ENCODE peak calls at places on chromosomes 3 and 15, in eight cellular contexts. One of them, this sample, is unnamed.

GRCh38 chr3:102165367-102165766 is 269.4 kb upstream of the ZPLD1 start:
- DNase-seq in HCT116: no peak
- DNase-seq in natural killer cell: no peak
- DNase-seq in CD4-positive, alpha-beta T cell: no peak
- DNase-seq in neural crest cell: no peak
- DNase-seq in dorsolateral prefrontal cortex: no peak
- DNase-seq in tibial artery: no peak
- DNase-seq in BE2C: no peak
- DNase-seq in this sample: no peak

GRCh38 chr15:25859838-25860645 is 3.1 kb downstream of the ATP10A start:
- DNase-seq in tibial artery: peak; percentile 58
- DNase-seq in CD4-positive, alpha-beta T cell: peak; percentile 51
- DNase-seq in BE2C: no peak
- DNase-seq in neural crest cell: no peak
- DNase-seq in natural killer cell: peak; percentile 52
- DNase-seq in dorsolateral prefrontal cortex: no peak
- DNase-seq in HCT116: no peak
- DNase-seq in this sample: no peak

GRCh38 chr15:38129531-38130199 is 123.0 kb upstream of the SPRED1 start:
- DNase-seq in neural crest cell: peak; percentile 9
- DNase-seq in BE2C: no peak
- DNase-seq in dorsolateral prefrontal cortex: peak; percentile 65
- DNase-seq in tibial artery: peak; percentile 89
- DNase-seq in CD4-positive, alpha-beta T cell: no peak
- DNase-seq in natural killer cell: no peak
- DNase-seq in HCT116: no peak
- DNase-seq in this sample: no peak

GRCh38 chr15:78915341-78916087 is 29.3 kb downstream of the CTSH start:
- DNase-seq in natural killer cell: no peak
- DNase-seq in dorsolateral prefrontal cortex: no peak
- DNase-seq in neural crest cell: no peak
- DNase-seq in BE2C: no peak
- DNase-seq in CD4-positive, alpha-beta T cell: no peak
- DNase-seq in tibial artery: peak; percentile 75
- DNase-seq in HCT116: no peak
- DNase-seq in this sample: no peak

GRCh38 chr15:52678468-52679231 is 538 bp downstream of the ATOSA start:
- DNase-seq in natural killer cell: peak; percentile 65
- DNase-seq in BE2C: peak; percentile 62
- DNase-seq in CD4-positive, alpha-beta T cell: peak; percentile 57
- DNase-seq in neural crest cell: peak; percentile 60
- DNase-seq in tibial artery: peak; percentile 77
- DNase-seq in HCT116: no peak
- DNase-seq in dorsolateral prefrontal cortex: peak; percentile 71
- DNase-seq in this sample: peak; percentile 67

GRCh38 chr3:67384790-67385397 is 269.5 kb downstream of the SUCLG2 start:
- DNase-seq in tibial artery: no peak
- DNase-seq in natural killer cell: no peak
- DNase-seq in neural crest cell: peak; percentile 47
- DNase-seq in CD4-positive, alpha-beta T cell: peak; percentile 16
- DNase-seq in HCT116: peak; percentile 42
- DNase-seq in dorsolateral prefrontal cortex: peak; percentile 18
- DNase-seq in BE2C: peak; percentile 73
- DNase-seq in this sample: peak; percentile 83

GRCh38 chr3:190401943-190402342 is 14.0 kb downstream of the CLDN16 start:
- DNase-seq in tibial artery: no peak
- DNase-seq in BE2C: no peak
- DNase-seq in natural killer cell: no peak
- DNase-seq in HCT116: no peak
- DNase-seq in CD4-positive, alpha-beta T cell: no peak
- DNase-seq in neural crest cell: no peak
- DNase-seq in dorsolateral prefrontal cortex: no peak
- DNase-seq in this sample: no peak

GRCh38 chr3:136078421-136079364 is 113.2 kb downstream of the PPP2R3A start:
- DNase-seq in natural killer cell: no peak
- DNase-seq in neural crest cell: no peak
- DNase-seq in CD4-positive, alpha-beta T cell: no peak
- DNase-seq in HCT116: no peak
- DNase-seq in dorsolateral prefrontal cortex: no peak
- DNase-seq in BE2C: no peak
- DNase-seq in tibial artery: no peak
- DNase-seq in this sample: no peak

GRCh38 chr3:99686955-99687612 is 48.7 kb downstream of the COL8A1 start:
- DNase-seq in CD4-positive, alpha-beta T cell: no peak
- DNase-seq in dorsolateral prefrontal cortex: peak; percentile 21
- DNase-seq in HCT116: peak; percentile 51
- DNase-seq in tibial artery: peak; percentile 64
- DNase-seq in neural crest cell: peak; percentile 76
- DNase-seq in BE2C: peak; percentile 66
- DNase-seq in natural killer cell: no peak
- DNase-seq in this sample: peak; percentile 81

GRCh38 chr3:69712933-69713332 is 26.3 kb upstream of the MITF start:
- DNase-seq in BE2C: no peak
- DNase-seq in dorsolateral prefrontal cortex: no peak
- DNase-seq in HCT116: no peak
- DNase-seq in natural killer cell: no peak
- DNase-seq in neural crest cell: no peak
- DNase-seq in CD4-positive, alpha-beta T cell: no peak
- DNase-seq in tibial artery: no peak
- DNase-seq in this sample: no peak

GRCh38 chr3:47035645-47036044 is 56.2 kb downstream of the NBEAL2 start:
- DNase-seq in natural killer cell: no peak
- DNase-seq in BE2C: no peak
- DNase-seq in tibial artery: no peak
- DNase-seq in dorsolateral prefrontal cortex: no peak
- DNase-seq in CD4-positive, alpha-beta T cell: no peak
- DNase-seq in neural crest cell: no peak
- DNase-seq in HCT116: no peak
- DNase-seq in this sample: no peak

GRCh38 chr15:67063689-67064606 is 1.5 kb upstream of the SMAD3 start:
- DNase-seq in CD4-positive, alpha-beta T cell: no peak
- DNase-seq in dorsolateral prefrontal cortex: no peak
- DNase-seq in HCT116: peak; percentile 89
- DNase-seq in BE2C: no peak
- DNase-seq in neural crest cell: peak; percentile 22
- DNase-seq in tibial artery: no peak
- DNase-seq in natural killer cell: no peak
- DNase-seq in this sample: peak; percentile 46

GRCh38 chr3:160841455-160841854 is 85.4 kb downstream of the PPM1L start:
- DNase-seq in tibial artery: no peak
- DNase-seq in CD4-positive, alpha-beta T cell: no peak
- DNase-seq in neural crest cell: no peak
- DNase-seq in natural killer cell: no peak
- DNase-seq in BE2C: no peak
- DNase-seq in HCT116: no peak
- DNase-seq in dorsolateral prefrontal cortex: no peak
- DNase-seq in this sample: no peak

GRCh38 chr3:43017038-43017437 is 37.9 kb downstream of the GASK1A start:
- DNase-seq in dorsolateral prefrontal cortex: no peak
- DNase-seq in natural killer cell: peak; percentile 30
- DNase-seq in neural crest cell: no peak
- DNase-seq in CD4-positive, alpha-beta T cell: no peak
- DNase-seq in BE2C: no peak
- DNase-seq in HCT116: no peak
- DNase-seq in tibial artery: no peak
- DNase-seq in this sample: no peak

GRCh38 chr15:29887719-29888118 is 65.5 kb upstream of the TJP1 start:
- DNase-seq in natural killer cell: no peak
- DNase-seq in HCT116: no peak
- DNase-seq in dorsolateral prefrontal cortex: no peak
- DNase-seq in neural crest cell: no peak
- DNase-seq in tibial artery: no peak
- DNase-seq in CD4-positive, alpha-beta T cell: no peak
- DNase-seq in BE2C: no peak
- DNase-seq in this sample: no peak

GRCh38 chr3:116408473-116408872 is 36.8 kb downstream of the LSAMP start:
- DNase-seq in natural killer cell: no peak
- DNase-seq in CD4-positive, alpha-beta T cell: no peak
- DNase-seq in tibial artery: no peak
- DNase-seq in dorsolateral prefrontal cortex: no peak
- DNase-seq in HCT116: no peak
- DNase-seq in BE2C: no peak
- DNase-seq in neural crest cell: no peak
- DNase-seq in this sample: no peak

GRCh38 chr3:116417151-116417550 is 28.1 kb downstream of the LSAMP start:
- DNase-seq in BE2C: no peak
- DNase-seq in CD4-positive, alpha-beta T cell: no peak
- DNase-seq in dorsolateral prefrontal cortex: no peak
- DNase-seq in neural crest cell: no peak
- DNase-seq in natural killer cell: no peak
- DNase-seq in HCT116: no peak
- DNase-seq in tibial artery: no peak
- DNase-seq in this sample: no peak

DNA sequence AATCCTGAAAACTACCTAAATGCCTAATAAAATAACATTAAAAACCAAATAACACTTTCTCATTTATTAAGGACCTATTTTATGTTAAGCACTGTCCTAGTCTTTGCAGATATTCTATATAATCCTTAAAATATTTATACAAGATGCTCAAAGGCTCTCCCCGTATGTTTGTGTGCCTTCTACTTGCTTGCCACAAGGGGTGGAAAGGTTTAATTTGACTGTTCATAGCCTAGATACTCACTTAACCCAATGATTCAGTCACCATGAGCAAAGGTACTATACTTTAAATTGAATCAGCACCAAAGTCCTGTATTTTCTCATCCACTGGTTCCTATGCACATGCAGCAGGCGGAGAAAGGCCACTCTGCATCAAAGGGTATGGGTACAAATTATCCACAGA is 32.0 kb downstream of the LSAMP start:
- DNase-seq in tibial artery: no peak
- DNase-seq in BE2C: no peak
- DNase-seq in CD4-positive, alpha-beta T cell: no peak
- DNase-seq in neural crest cell: no peak
- DNase-seq in dorsolateral prefrontal cortex: no peak
- DNase-seq in HCT116: no peak
- DNase-seq in natural killer cell: no peak
- DNase-seq in this sample: no peak
- TF ChIP-seq CTCF in tibial artery: no peak
- TF ChIP-seq CTCF in BE2C: peak; percentile 14
- TF ChIP-seq CTCF in CD4-positive, alpha-beta T cell: no peak
- TF ChIP-seq CTCF in neural crest cell: peak; percentile 43
- TF ChIP-seq CTCF in dorsolateral prefrontal cortex: no peak
- TF ChIP-seq CTCF in HCT116: peak; percentile 27
- TF ChIP-seq CTCF in natural killer cell: no peak
- TF ChIP-seq CTCF in this sample: peak; percentile 50

GRCh38 chr3:148379763-148380162 is 317.9 kb upstream of the AGTR1 start:
- DNase-seq in dorsolateral prefrontal cortex: no peak
- DNase-seq in BE2C: no peak
- DNase-seq in HCT116: peak; percentile 65
- DNase-seq in neural crest cell: no peak
- DNase-seq in CD4-positive, alpha-beta T cell: no peak
- DNase-seq in natural killer cell: no peak
- DNase-seq in tibial artery: no peak
- DNase-seq in this sample: no peak
- TF ChIP-seq CTCF in dorsolateral prefrontal cortex: peak; percentile 47
- TF ChIP-seq CTCF in BE2C: peak; percentile 54
- TF ChIP-seq CTCF in HCT116: peak; percentile 63
- TF ChIP-seq CTCF in neural crest cell: peak; percentile 72
- TF ChIP-seq CTCF in CD4-positive, alpha-beta T cell: no peak
- TF ChIP-seq CTCF in natural killer cell: no peak
- TF ChIP-seq CTCF in tibial artery: peak; percentile 69
- TF ChIP-seq CTCF in this sample: peak; percentile 21

DNA sequence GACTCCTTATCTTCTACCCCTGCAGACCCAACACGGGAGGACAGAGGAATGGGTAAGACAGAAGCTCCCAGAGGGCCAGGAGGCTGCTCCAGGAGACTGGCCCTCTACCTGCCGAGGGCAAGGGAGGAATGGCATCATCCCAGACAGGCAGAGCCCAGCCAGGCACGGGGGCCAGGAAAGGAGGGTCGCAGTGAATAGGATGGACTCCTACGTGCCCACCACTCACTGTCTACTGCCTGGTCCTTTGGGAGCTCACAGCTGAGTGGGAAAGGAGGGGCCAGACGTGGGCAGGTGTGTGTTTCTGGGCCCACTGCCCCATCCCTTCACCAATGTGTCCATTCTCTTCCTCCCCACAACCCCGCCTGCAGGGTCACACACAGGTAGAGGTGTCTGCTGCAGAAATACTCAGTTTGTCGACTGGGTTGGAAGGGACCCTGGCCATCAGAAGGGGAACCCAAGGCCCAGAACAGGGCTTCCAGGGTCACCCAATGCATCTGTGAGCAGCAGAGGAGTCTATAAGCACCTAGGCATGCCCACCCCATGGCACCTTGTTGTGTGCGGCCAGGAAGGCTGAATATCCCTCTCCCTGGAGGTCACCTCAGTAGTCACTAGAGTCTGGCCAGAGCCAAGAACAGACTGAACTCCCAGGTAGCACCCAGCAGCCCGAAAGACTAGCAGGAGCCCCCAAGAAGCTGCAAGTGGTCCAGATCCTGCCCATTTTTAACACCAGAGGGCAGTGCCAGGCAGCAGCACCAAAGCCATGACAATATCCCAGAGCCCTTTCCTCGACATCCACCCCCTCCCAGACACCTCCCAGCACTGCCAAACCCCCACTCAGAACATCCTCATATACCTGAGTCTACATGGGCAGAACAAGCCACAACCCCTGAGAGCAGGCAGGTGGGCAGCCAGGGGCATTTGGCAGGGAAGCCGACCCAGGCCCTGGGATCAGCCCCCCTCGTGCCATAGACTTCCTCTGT is 24.0 kb downstream of the TKT start:
- DNase-seq in BE2C: no peak
- DNase-seq in natural killer cell: no peak
- DNase-seq in tibial artery: no peak
- DNase-seq in CD4-positive, alpha-beta T cell: no peak
- DNase-seq in neural crest cell: no peak
- DNase-seq in HCT116: no peak
- DNase-seq in dorsolateral prefrontal cortex: no peak
- DNase-seq in this sample: no peak
- TF ChIP-seq CTCF in BE2C: no peak
- TF ChIP-seq CTCF in natural killer cell: no peak
- TF ChIP-seq CTCF in tibial artery: no peak
- TF ChIP-seq CTCF in CD4-positive, alpha-beta T cell: no peak
- TF ChIP-seq CTCF in neural crest cell: no peak
- TF ChIP-seq CTCF in HCT116: peak; percentile 37
- TF ChIP-seq CTCF in dorsolateral prefrontal cortex: peak; percentile 18
- TF ChIP-seq CTCF in this sample: no peak

GRCh38 chr3:12461097-12461649 is 23.1 kb upstream of the TSEN2 start:
- DNase-seq in dorsolateral prefrontal cortex: no peak
- DNase-seq in neural crest cell: no peak
- DNase-seq in BE2C: no peak
- DNase-seq in CD4-positive, alpha-beta T cell: no peak
- DNase-seq in tibial artery: no peak
- DNase-seq in natural killer cell: no peak
- DNase-seq in HCT116: no peak
- DNase-seq in this sample: no peak

GRCh38 chr3:12460132-12460531 is 24.1 kb upstream of the TSEN2 start:
- DNase-seq in dorsolateral prefrontal cortex: no peak
- DNase-seq in natural killer cell: no peak
- DNase-seq in BE2C: no peak
- DNase-seq in HCT116: no peak
- DNase-seq in CD4-positive, alpha-beta T cell: no peak
- DNase-seq in neural crest cell: no peak
- DNase-seq in tibial artery: no peak
- DNase-seq in this sample: no peak

GRCh38 chr3:12455740-12456139 is 28.5 kb upstream of the TSEN2 start:
- DNase-seq in natural killer cell: no peak
- DNase-seq in tibial artery: no peak
- DNase-seq in BE2C: no peak
- DNase-seq in dorsolateral prefrontal cortex: no peak
- DNase-seq in HCT116: no peak
- DNase-seq in CD4-positive, alpha-beta T cell: no peak
- DNase-seq in neural crest cell: no peak
- DNase-seq in this sample: no peak

GRCh38 chr3:12462159-12462962 is 21.9 kb upstream of the TSEN2 start:
- DNase-seq in neural crest cell: no peak
- DNase-seq in HCT116: no peak
- DNase-seq in CD4-positive, alpha-beta T cell: no peak
- DNase-seq in natural killer cell: no peak
- DNase-seq in BE2C: no peak
- DNase-seq in tibial artery: no peak
- DNase-seq in dorsolateral prefrontal cortex: no peak
- DNase-seq in this sample: no peak

GRCh38 chr3:12458901-12459300 is 25.4 kb upstream of the TSEN2 start:
- DNase-seq in dorsolateral prefrontal cortex: no peak
- DNase-seq in CD4-positive, alpha-beta T cell: no peak
- DNase-seq in BE2C: no peak
- DNase-seq in tibial artery: no peak
- DNase-seq in natural killer cell: no peak
- DNase-seq in HCT116: no peak
- DNase-seq in neural crest cell: no peak
- DNase-seq in this sample: no peak
- TF ChIP-seq CTCF in dorsolateral prefrontal cortex: no peak
- TF ChIP-seq CTCF in CD4-positive, alpha-beta T cell: no peak
- TF ChIP-seq CTCF in BE2C: no peak
- TF ChIP-seq CTCF in tibial artery: no peak
- TF ChIP-seq CTCF in natural killer cell: no peak
- TF ChIP-seq CTCF in HCT116: peak; percentile 35
- TF ChIP-seq CTCF in neural crest cell: no peak
- TF ChIP-seq CTCF in this sample: no peak